ENCODE peak calls at places on chromosomes 13 and 19, in seven cellular contexts. N is K562, Z is HCT116, Y is GM12878, O is SK-N-SH, Q is H1, A is HepG2. M is an unnamed sample. For H3K27me3, the result is how much of the 10 kb centered on the place peaks cover.

GRCh38 chr13:98214008-98214643 is 37.1 kb upstream of the RNF113B start:
- DNase-seq in N (no peak), Z (no peak), O (no peak), Y (no peak), Q (no peak), A (no peak), M (no peak)

GRCh38 chr13:39588384-39588783 is 14.6 kb downstream of the LHFPL6 start:
- DNase-seq in A (no peak), Z (no peak), Y (no peak), Q (no peak), N (no peak), O (no peak), M (no peak)

GRCh38 chr19:54335164-54335563 is 3.8 kb downstream of the LILRA4 start:
- DNase-seq in Q (no peak), N (peak), Y (no peak), O (no peak), A (no peak), Z (no peak), M (no peak)

GRCh38 chr13:48580185-48580803 is 47.4 kb upstream of the RCBTB2 start:
- DNase-seq in Q (peak), Y (no peak), Z (peak), A (peak), N (peak), O (peak), M (peak)

GRCh38 chr19:15225797-15226196 is 6.5 kb downstream of the EPHX3 start:
- DNase-seq in Q (no peak), O (peak), Z (no peak), N (no peak), A (no peak), Y (no peak), M (no peak)

GRCh38 chr19:7013678-7014077 is 7.6 kb downstream of the MBD3L2B start:
- DNase-seq in A (no peak), O (no peak), Q (no peak), N (no peak), Y (peak), Z (no peak), M (no peak)

GRCh38 chr13:60244381-60244780 is 80.7 kb upstream of the DIAPH3 start:
- DNase-seq in A (no peak), O (no peak), N (no peak), Z (no peak), Y (no peak), Q (no peak), M (no peak)

GRCh38 chr13:44868397-44868796 is 120.9 kb downstream of the NUFIP1 start:
- DNase-seq in Q (no peak), A (no peak), Y (peak), O (no peak), Z (no peak), N (no peak), M (no peak)

GRCh38 chr13:64639206-64639605 is 2590.9 kb downstream of the PCDH9 start:
- DNase-seq in Z (no peak), Q (no peak), O (no peak), N (no peak), Y (no peak), A (no peak), M (no peak)

GRCh38 chr19:21912654-21913053 is 76.7 kb upstream of the ZNF43 start:
- DNase-seq in A (no peak), Y (no peak), Z (no peak), N (peak), O (no peak), Q (no peak), M (no peak)

GRCh38 chr19:6278740-6279619 is 795 bp downstream of the MLLT1 start:
- DNase-seq in A (no peak), O (no peak), N (no peak), Y (no peak), Z (no peak), Q (peak), M (no peak)

GRCh38 chr19:55275851-55276719 is 3.8 kb downstream of the HSPBP1 start:
- DNase-seq in O (no peak), N (no peak), Q (no peak), Y (no peak), Z (no peak), A (no peak), M (no peak)

GRCh38 chr13:46321494-46322225 is 65.4 kb downstream of the RUBCNL start:
- DNase-seq in Z (peak), Y (peak), N (peak), A (peak), O (peak), Q (peak), M (peak)

GRCh38 chr13:98565726-98566577 is 11.0 kb downstream of the STK24 start:
- DNase-seq in Y (no peak), N (no peak), Z (no peak), Q (no peak), O (peak), A (no peak), M (no peak)

GRCh38 chr19:54684537-54684936 is 21.8 kb downstream of the LILRB4 start:
- DNase-seq in A (peak), N (peak), O (no peak), Z (no peak), Q (no peak), Y (no peak), M (peak)

GRCh38 chr13:62626771-62627170 is 1211.1 kb upstream of the PCDH20 start:
- DNase-seq in Z (no peak), O (no peak), A (peak), Y (no peak), Q (peak), N (no peak), M (peak)

GRCh38 chr13:37364024-37364423 is 234.5 kb downstream of the POSTN start:
- DNase-seq in Q (no peak), Y (no peak), N (no peak), A (no peak), Z (no peak), O (no peak), M (no peak)

GRCh38 chr13:50529154-50529882 is 314.2 kb downstream of the DLEU7 start:
- DNase-seq in Z (peak), A (no peak), O (peak), Q (no peak), Y (no peak), N (peak), M (no peak)

GRCh38 chr13:112254061-112254818 is 121.9 kb upstream of the SPACA7 start:
- DNase-seq in A (no peak), O (no peak), N (no peak), Y (no peak), Q (peak), Z (no peak), M (no peak)

GRCh38 chr13:20161951-20162300 is 1.1 kb upstream of the GJA3 start:
- DNase-seq in Y (no peak), A (no peak), Q (no peak), O (no peak), N (no peak), Z (no peak), M (no peak)
- H3K27me3 ChIP-seq in Y (under half), A (under half), Q (under half), O (half or more), N (under half), Z (under half), M (half or more)

GRCh38 chr19:2115324-2115723 is 18.6 kb downstream of the IZUMO4 start:
- DNase-seq in O (no peak), A (no peak), Z (no peak), N (no peak), Q (no peak), Y (no peak), M (no peak)
- TF ChIP-seq YY1 in O (no peak), A (no peak), Z (no peak), N (no peak), Q (no peak), Y (no peak), M (no peak)

GRCh38 chr13:73599232-73600128 is 534.7 kb downstream of the KLF12 start:
- DNase-seq in O (no peak), A (no peak), N (no peak), Q (no peak), Y (no peak), Z (no peak), M (no peak)

GRCh38 chr13:73601708-73602107 is 532.5 kb downstream of the KLF12 start:
- DNase-seq in A (no peak), O (no peak), Y (no peak), Q (no peak), Z (no peak), N (no peak), M (no peak)

GRCh38 chr13:73603646-73604045 is 530.6 kb downstream of the KLF12 start:
- DNase-seq in N (no peak), A (no peak), Y (no peak), Q (no peak), Z (no peak), O (no peak), M (no peak)

GRCh38 chr13:73598021-73598712 is 536.0 kb downstream of the KLF12 start:
- DNase-seq in N (no peak), Y (no peak), Z (no peak), O (no peak), A (no peak), Q (no peak), M (no peak)

GRCh38 chr13:73602295-73602694 is 531.9 kb downstream of the KLF12 start:
- DNase-seq in Y (no peak), Z (peak), O (no peak), A (peak), Q (no peak), N (peak), M (no peak)
- H3K9ac ChIP-seq in Y (no peak), Z (no peak), O (no peak), A (no peak), Q (no peak), N (no peak), M (no peak)

GRCh38 chr13:21061077-21061945 is at the start of gene LATS2:
- DNase-seq in A (peak), O (peak), Z (peak), Q (peak), N (peak), Y (peak), M (peak)
- H3K27me3 ChIP-seq in A (under half), O (under half), Z (under half), Q (under half), N (under half), Y (under half), M (under half)

GRCh38 chr19:10640361-10640760 is 13.8 kb upstream of the ILF3 start:
- DNase-seq in O (no peak), Z (no peak), A (peak), Q (no peak), Y (no peak), N (no peak), M (no peak)
- TF ChIP-seq YY1 in O (no peak), Z (no peak), A (no peak), Q (no peak), Y (no peak), N (no peak), M (no peak)

DNA sequence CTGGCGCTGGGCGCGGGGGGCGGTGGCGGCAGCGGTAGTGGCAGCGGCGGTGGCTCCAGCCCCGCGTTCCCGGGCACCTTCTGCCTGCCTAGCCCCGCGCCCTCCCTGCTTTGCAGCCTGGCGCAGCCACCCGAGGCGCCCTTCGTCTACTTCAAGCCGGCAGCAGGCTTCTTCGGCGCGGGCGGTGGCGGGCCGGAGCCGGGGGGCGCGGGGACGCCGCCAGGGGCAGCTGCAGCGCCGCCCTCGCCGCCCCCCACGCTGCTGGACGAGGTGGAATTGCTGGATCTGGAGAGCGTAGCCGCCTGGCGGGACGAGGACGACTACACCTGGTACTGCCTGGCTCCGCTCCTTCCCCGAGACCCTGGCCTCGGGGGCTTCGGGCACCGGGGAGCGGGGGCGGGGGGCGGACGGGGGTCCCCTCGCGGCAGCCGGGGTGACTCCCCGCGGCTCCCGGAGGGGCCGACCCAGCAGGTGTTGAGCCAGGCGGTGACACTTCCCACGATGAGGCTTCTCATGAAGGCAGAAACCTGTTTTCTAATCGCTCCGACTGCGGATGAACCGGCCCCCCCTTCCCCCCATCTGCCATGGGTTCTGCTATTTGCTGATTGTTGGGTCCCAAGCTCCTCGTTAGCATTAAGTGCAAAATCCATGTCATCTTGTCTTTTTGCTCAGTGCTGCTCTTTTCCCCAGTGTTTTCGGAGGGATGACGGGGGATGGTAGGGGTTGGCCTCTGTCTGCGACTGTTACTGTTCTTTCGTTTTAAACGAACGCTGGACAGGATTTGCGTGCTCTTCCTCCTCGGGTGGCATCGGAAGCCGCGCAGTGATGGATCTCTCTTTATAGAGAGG is 948 bp downstream of the SLAIN1 start:
- DNase-seq in A (no peak), Z (no peak), N (no peak), O (peak), Q (peak), Y (no peak), M (no peak)
- H3K9ac ChIP-seq in A (no peak), Z (no peak), N (no peak), O (no peak), Q (peak), Y (peak), M (no peak)

GRCh38 chr19:2289714-2290435 is 7.9 kb upstream of the PEAK3 start:
- DNase-seq in N (peak), Q (no peak), A (no peak), Y (peak), Z (no peak), O (no peak), M (no peak)
- H3K27me3 ChIP-seq in N (under half), Q (under half), A (under half), Y (under half), Z (under half), O (under half), M (half or more)